ENCODE peak calls at places on chromosomes 1 and 21, in eight cellular contexts. K is left ventricle myocardium inferior; V is MM.1S; R is SW 1271; E is BE2C; B is cardiac fibroblast; S is effector memory CD4-positive, alpha-beta T cell; Z is stimulated activated CD4-positive, alpha-beta T cell treated with anti-CD3 and anti-CD28 coated beads, Interleukin-1b, Interleukin-23, amount 100 ng/mL, for 1 hour. D is an unnamed sample.

GRCh38 chr1:181479137-181479745 is 4.1 kb upstream of the CACNA1E start:
- DNase-seq in Z (no peak), S (no peak), K (no peak), V (peak), B (peak), E (peak), R (peak), D (no peak)

GRCh38 chr1:43781574-43781973 is 74.2 kb downstream of the ST3GAL3 start:
- DNase-seq in R (no peak), K (no peak), E (no peak), B (no peak), V (no peak), Z (no peak), S (no peak), D (no peak)

GRCh38 chr1:19445417-19446342 is 39.7 kb downstream of the CAPZB start:
- DNase-seq in Z (no peak), V (no peak), R (peak), E (no peak), S (no peak), K (peak), B (no peak), D (no peak)

GRCh38 chr1:211783897-211784296 is 46.7 kb downstream of the LPGAT1 start:
- DNase-seq in R (no peak), K (no peak), S (no peak), B (no peak), Z (no peak), V (no peak), E (no peak), D (no peak)

GRCh38 chr1:16464917-16465625 is 24.5 kb downstream of the NECAP2 start:
- DNase-seq in E (no peak), B (no peak), Z (no peak), R (no peak), S (no peak), V (no peak), K (no peak), D (no peak)

GRCh38 chr21:41149199-41149598 is 18.8 kb upstream of the BACE2 start:
- DNase-seq in S (no peak), Z (no peak), K (no peak), B (no peak), E (no peak), R (no peak), V (no peak), D (no peak)

GRCh38 chr1:180956028-180956640 is 43.4 kb downstream of the KIAA1614 start:
- DNase-seq in R (no peak), Z (no peak), S (no peak), K (no peak), B (no peak), E (no peak), V (no peak), D (no peak)

GRCh38 chr1:5881526-5882222 is 110.6 kb downstream of the NPHP4 start:
- DNase-seq in R (no peak), B (no peak), V (no peak), Z (no peak), E (no peak), K (no peak), S (no peak), D (no peak)

GRCh38 chr1:2378956-2379732 is 12.2 kb downstream of the MORN1 start:
- DNase-seq in V (no peak), S (no peak), B (no peak), Z (no peak), R (no peak), K (no peak), E (no peak), D (no peak)

GRCh38 chr1:199855580-199855979 is 171.9 kb upstream of the NR5A2 start:
- DNase-seq in E (no peak), V (no peak), K (no peak), S (no peak), R (peak), Z (no peak), B (peak), D (no peak)

GRCh38 chr1:48059289-48059688 is 62.1 kb upstream of the TRABD2B start:
- DNase-seq in E (no peak), K (no peak), B (no peak), S (no peak), R (no peak), V (no peak), Z (no peak), D (no peak)

GRCh38 chr1:1432951-1433803 is 2.3 kb upstream of the VWA1 start:
- DNase-seq in R (no peak), S (no peak), V (no peak), B (peak), E (peak), K (peak), Z (no peak), D (no peak)

GRCh38 chr1:32868085-32868484 is 2.6 kb downstream of the FNDC5 start:
- DNase-seq in V (no peak), K (no peak), S (no peak), Z (no peak), R (no peak), B (no peak), E (no peak), D (no peak)

GRCh38 chr1:32390904-32391480 is 3.2 kb downstream of the BSDC1 start:
- DNase-seq in K (no peak), E (no peak), R (no peak), S (no peak), Z (no peak), B (no peak), V (no peak), D (no peak)

GRCh38 chr1:155975375-155976061 is 2.8 kb downstream of the ARHGEF2 start:
- DNase-seq in B (no peak), Z (no peak), E (no peak), K (no peak), V (no peak), R (no peak), S (no peak), D (no peak)

GRCh38 chr1:17013598-17014320 is 2.0 kb upstream of the ATP13A2 start:
- DNase-seq in B (peak), R (no peak), E (no peak), Z (no peak), S (no peak), V (no peak), K (no peak), D (no peak)

GRCh38 chr1:78114034-78114956 is 68.5 kb downstream of the GIPC2 start:
- DNase-seq in E (peak), V (peak), Z (no peak), B (peak), K (no peak), S (peak), R (peak), D (no peak)

GRCh38 chr1:29687601-29688244 is 451.4 kb downstream of the PTPRU start:
- DNase-seq in Z (no peak), E (peak), R (no peak), B (no peak), V (no peak), K (no peak), S (no peak), D (no peak)

GRCh38 chr1:232655746-232656085 is 25.8 kb upstream of the SIPA1L2 start:
- DNase-seq in V (no peak), R (no peak), E (no peak), S (no peak), B (no peak), K (no peak), Z (no peak), D (no peak)

GRCh38 chr1:33459766-33460543 is 12.5 kb upstream of the ZSCAN20 start:
- DNase-seq in E (no peak), B (peak), S (no peak), V (no peak), R (no peak), K (no peak), Z (no peak), D (no peak)

GRCh38 chr1:213786683-213787082 is 201.1 kb upstream of the PROX1 start:
- DNase-seq in V (no peak), Z (no peak), K (no peak), E (no peak), S (no peak), B (no peak), R (no peak), D (no peak)

GRCh38 chr1:182357913-182358312 is 33.7 kb downstream of the GLUL start:
- DNase-seq in Z (no peak), B (no peak), S (no peak), R (no peak), K (no peak), V (no peak), E (no peak), D (no peak)

GRCh38 chr1:77273891-77274290 is 7.9 kb upstream of the AK5 start:
- DNase-seq in E (no peak), Z (no peak), S (no peak), K (no peak), R (no peak), B (peak), V (no peak), D (no peak)

GRCh38 chr1:107480548-107480947 is 339.7 kb downstream of the NTNG1 start:
- DNase-seq in R (no peak), V (peak), B (no peak), K (no peak), S (no peak), Z (no peak), E (peak), D (no peak)

GRCh38 chr1:24949331-24949881 is 19.3 kb upstream of the RUNX3 start:
- DNase-seq in K (no peak), R (no peak), E (no peak), Z (no peak), S (no peak), B (peak), V (no peak), D (no peak)

GRCh38 chr1:225776294-225776693 is 1.3 kb upstream of the SRP9 start:
- DNase-seq in E (no peak), K (no peak), B (no peak), V (no peak), S (no peak), Z (no peak), R (no peak), D (no peak)

GRCh38 chr21:40049959-40050290 is 182.7 kb downstream of the PCP4 start:
- DNase-seq in V (no peak), E (no peak), Z (no peak), R (no peak), K (no peak), B (no peak), S (no peak), D (no peak)

GRCh38 chr1:10402729-10403274 is 3.9 kb downstream of the PGD start:
- DNase-seq in R (no peak), S (no peak), B (peak), E (no peak), V (no peak), K (no peak), Z (no peak), D (no peak)

GRCh38 chr1:55822896-55823295 is 607.7 kb upstream of the USP24 start:
- DNase-seq in Z (no peak), K (no peak), E (no peak), R (no peak), B (no peak), S (no peak), V (no peak), D (no peak)

GRCh38 chr1:78887459-78887858 is 119.1 kb downstream of the ADGRL4 start:
- DNase-seq in Z (no peak), V (no peak), B (no peak), E (no peak), R (no peak), S (no peak), K (no peak), D (no peak)

GRCh38 chr1:219031821-219032220 is 141.9 kb upstream of the LYPLAL1 start:
- DNase-seq in S (no peak), Z (no peak), E (no peak), R (no peak), V (no peak), K (no peak), B (peak), D (no peak)

GRCh38 chr1:92480813-92481597 is 5.7 kb downstream of the GFI1 start:
- DNase-seq in E (no peak), B (no peak), R (no peak), Z (no peak), V (no peak), K (no peak), S (no peak), D (no peak)

GRCh38 chr1:91872560-91873081 is 13.3 kb downstream of the TGFBR3 start:
- DNase-seq in K (no peak), B (no peak), R (no peak), V (no peak), S (no peak), E (no peak), Z (no peak), D (no peak)

GRCh38 chr1:34582356-34582755 is 172.5 kb upstream of the GJB5 start:
- DNase-seq in B (no peak), Z (no peak), E (no peak), V (no peak), K (no peak), R (no peak), S (no peak), D (no peak)

GRCh38 chr1:234769284-234769998 is 159.5 kb upstream of the IRF2BP2 start:
- DNase-seq in E (no peak), V (no peak), B (no peak), S (no peak), R (no peak), K (no peak), Z (no peak), D (no peak)

GRCh38 chr21:42472521-42472920 is 23.5 kb downstream of the RSPH1 start:
- DNase-seq in R (no peak), E (no peak), S (no peak), K (no peak), V (no peak), Z (no peak), B (no peak), D (no peak)

GRCh38 chr1:47756411-47756810 is 240.8 kb downstream of the TRABD2B start:
- DNase-seq in Z (no peak), R (no peak), K (no peak), V (no peak), E (no peak), B (no peak), S (no peak), D (no peak)

D was measured in GOT3.